ENCODE peak calls at places on chromosomes 6 and 20, in four cellular contexts. L is CD8-positive, alpha-beta memory T cell; A is heart left ventricle; P is body of pancreas. E is an unnamed sample. For H3K27me3 and H3K9me3, the result is how much of the 10 kb centered on the place peaks cover.

GRCh38 chr20:14644698-14645097 is 307.3 kb upstream of the FLRT3 start:
- DNase-seq in L (no peak), P (no peak), A (no peak), E (no peak)

GRCh38 chr6:85580104-85580877 is 13.4 kb downstream of the SNX14 start:
- DNase-seq in P (peak), A (no peak), L (no peak), E (no peak)

GRCh38 chr6:7165002-7165735 is 57.4 kb downstream of the RREB1 start:
- DNase-seq in L (no peak), A (no peak), P (no peak), E (peak)

GRCh38 chr6:35573495-35574110 is 60.9 kb upstream of the TULP1 start:
- DNase-seq in P (no peak), A (no peak), L (no peak), E (no peak)

GRCh38 chr20:39993737-39994136 is 695.3 kb downstream of the MAFB start:
- DNase-seq in A (peak), P (no peak), L (no peak), E (peak)

GRCh38 chr20:63054695-63055240 is 48.0 kb upstream of the BHLHE23 start:
- DNase-seq in L (no peak), P (no peak), A (no peak), E (no peak)

GRCh38 chr6:4322134-4322845 is 186.9 kb upstream of the ECI2 start:
- DNase-seq in A (no peak), L (no peak), P (no peak), E (no peak)

GRCh38 chr6:133752129-133752528 is 136.8 kb upstream of the TCF21 start:
- DNase-seq in L (no peak), A (no peak), P (no peak), E (no peak)

GRCh38 chr6:20652691-20653479 is 118.6 kb downstream of the CDKAL1 start:
- DNase-seq in L (no peak), P (no peak), A (no peak), E (peak)

GRCh38 chr6:129865013-129865412 is 3.9 kb upstream of the TMEM244 start:
- DNase-seq in P (no peak), A (no peak), L (no peak), E (no peak)

GRCh38 chr20:45765307-45765910 is 26.3 kb downstream of the WFDC3 start:
- DNase-seq in A (no peak), L (no peak), P (no peak), E (no peak)

GRCh38 chr6:14732226-14732844 is 513.5 kb upstream of the JARID2 start:
- DNase-seq in A (no peak), L (no peak), P (no peak), E (no peak)

GRCh38 chr6:17311595-17312311 is 30.6 kb downstream of the RBM24 start:
- DNase-seq in A (peak), P (peak), L (no peak), E (peak)

GRCh38 chr6:142297996-142298753 is 3.6 kb upstream of the ADGRG6 start:
- DNase-seq in A (no peak), P (no peak), L (no peak), E (peak)

GRCh38 chr6:17884501-17885039 is 102.9 kb downstream of the KIF13A start:
- DNase-seq in P (no peak), L (no peak), A (no peak), E (no peak)

GRCh38 chr6:35194390-35194789 is 19.4 kb upstream of the SCUBE3 start:
- DNase-seq in L (no peak), P (no peak), A (no peak), E (no peak)

GRCh38 chr20:4764805-4765204 is 43.1 kb downstream of the PRND start:
- DNase-seq in A (no peak), P (no peak), L (no peak), E (no peak)

GRCh38 chr6:167314180-167314821 is 10.6 kb upstream of the TTLL2 start:
- DNase-seq in P (no peak), L (no peak), A (no peak), E (no peak)

GRCh38 chr20:62236674-62236996 is 1.7 kb upstream of the OSBPL2 start:
- DNase-seq in P (no peak), L (no peak), A (no peak), E (no peak)

GRCh38 chr20:44423480-44423879 is 52.2 kb upstream of the TTPAL start:
- DNase-seq in L (no peak), A (no peak), P (no peak), E (no peak)

GRCh38 chr20:44424039-44424495 is 51.6 kb upstream of the TTPAL start:
- DNase-seq in L (no peak), A (no peak), P (no peak), E (no peak)

GRCh38 chr20:44419131-44419844 is 56.4 kb upstream of the TTPAL start:
- DNase-seq in L (no peak), P (peak), A (no peak), E (no peak)

GRCh38 chr20:44420497-44420896 is 55.2 kb upstream of the TTPAL start:
- DNase-seq in L (no peak), P (no peak), A (no peak), E (no peak)

GRCh38 chr20:44422083-44422482 is 53.6 kb upstream of the TTPAL start:
- DNase-seq in P (no peak), A (no peak), L (no peak), E (no peak)
- H3K27me3 ChIP-seq in P (under half), A (under half), L (under half), E (under half)

GRCh38 chr20:57024849-57025248 is 241.6 kb downstream of the BMP7 start:
- DNase-seq in L (no peak), P (no peak), A (no peak), E (no peak)

GRCh38 chr20:57025261-57025660 is 241.2 kb downstream of the BMP7 start:
- DNase-seq in A (no peak), P (no peak), L (no peak), E (no peak)

GRCh38 chr20:57027752-57028151 is 238.7 kb downstream of the BMP7 start:
- DNase-seq in L (no peak), P (no peak), A (no peak), E (no peak)

GRCh38 chr20:57023997-57024396 is 242.4 kb downstream of the BMP7 start:
- DNase-seq in A (no peak), L (no peak), P (no peak), E (no peak)

DNA sequence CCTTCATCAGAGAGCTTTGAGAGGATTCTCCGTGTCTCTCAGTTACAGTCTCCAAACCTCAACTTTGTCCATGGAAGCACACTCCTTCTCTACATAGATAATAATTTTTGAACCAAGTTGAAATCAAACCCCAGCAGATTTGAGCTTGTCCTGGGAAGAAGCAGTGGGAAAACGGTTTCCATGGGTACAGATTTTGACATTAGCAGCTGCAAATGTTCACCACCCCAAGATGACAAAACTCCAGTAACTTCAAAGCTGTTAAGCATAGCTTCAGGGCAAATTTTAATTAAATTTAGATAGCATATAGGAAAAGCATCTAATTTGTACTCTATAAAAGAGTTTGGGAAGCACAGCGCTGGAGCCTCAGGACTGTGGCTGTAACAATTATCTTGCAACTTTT is 240.8 kb downstream of the BMP7 start:
- DNase-seq in P (no peak), A (no peak), L (no peak), E (no peak)
- H3K27ac ChIP-seq in P (no peak), A (no peak), L (no peak), E (no peak)

DNA sequence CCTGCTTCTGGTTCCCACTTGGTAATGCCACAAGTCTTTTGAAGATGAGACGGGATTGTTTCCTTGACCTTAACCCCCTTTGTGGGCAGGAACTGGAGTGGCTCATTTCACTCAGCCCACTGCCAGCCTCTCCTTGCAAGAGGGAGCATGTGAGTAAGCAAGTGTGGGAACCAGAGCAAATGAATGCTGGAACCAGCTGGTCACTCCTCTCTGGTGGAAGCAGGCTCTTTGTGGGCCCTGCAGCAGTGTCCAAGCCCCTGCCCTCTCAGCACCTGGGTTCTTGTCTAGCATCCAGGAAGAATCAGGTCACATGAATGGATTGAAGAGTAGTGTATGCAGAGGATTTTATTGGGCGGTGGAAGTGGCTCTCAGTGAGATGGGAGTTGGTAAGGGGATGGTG is 944.5 kb downstream of the QKI start:
- DNase-seq in P (no peak), L (no peak), A (no peak), E (no peak)
- H3K9me3 ChIP-seq in P (under half), L (under half), A (under half), E (under half)

DNA sequence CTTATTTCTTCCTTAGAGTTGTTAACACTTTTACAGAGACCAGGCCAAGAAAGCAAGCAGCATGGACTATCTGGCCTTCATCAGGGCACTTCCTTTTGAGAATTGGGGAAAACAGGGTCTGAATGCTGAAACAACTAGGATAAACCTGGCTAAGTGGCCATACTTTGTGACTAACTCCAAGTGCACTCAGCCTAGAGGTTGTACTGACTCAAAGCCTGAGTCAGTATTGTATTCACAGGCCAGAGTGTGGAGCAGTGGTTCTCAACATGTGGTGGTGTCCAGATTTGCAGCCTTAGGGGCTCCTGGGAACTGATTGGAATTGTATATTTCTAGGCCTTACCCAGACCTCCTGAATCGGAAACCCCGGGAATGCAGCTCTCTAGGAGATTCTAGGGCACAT is 20.1 kb downstream of the SEC23B start:
- DNase-seq in P (no peak), L (no peak), A (no peak), E (no peak)
- H3K27me3 ChIP-seq in P (under half), L (under half), A (under half), E (under half)

GRCh38 chr6:98627129-98627775 is 207.1 kb upstream of the POU3F2 start:
- DNase-seq in L (no peak), P (no peak), A (no peak), E (no peak)
- H3K27ac ChIP-seq in L (no peak), P (no peak), A (no peak), E (no peak)

E was measured in cardiac muscle cell.